ENCODE peak calls at places on chromosomes 16 and 17, in six cellular contexts. C is AG10803; U is heart right ventricle; R is T-helper 1 cell; Q is heart left ventricle; X is stimulated activated CD4-positive, alpha-beta T cell treated with anti-CD3 and anti-CD28 coated beads, Interleukin-2, amount 100 ng/mL, for 24 hours. T is an unnamed sample.

GRCh38 chr17:50060951-50061712 is 5.2 kb downstream of the ITGA3 start:
- DNase-seq in C (peak), R (no peak), X (no peak), Q (peak), U (peak), T (no peak)

GRCh38 chr17:77466140-77466539 is 325.4 kb downstream of the SEC14L1 start:
- DNase-seq in Q (peak), X (no peak), C (no peak), R (no peak), U (no peak), T (no peak)

GRCh38 chr16:68040506-68041288 is 17.6 kb downstream of the DUS2 start:
- DNase-seq in Q (peak), U (peak), C (peak), X (peak), R (peak), T (peak)

GRCh38 chr16:8795096-8795495 is 2.3 kb downstream of the TMEM186 start:
- DNase-seq in X (no peak), R (no peak), Q (no peak), U (no peak), C (no peak), T (no peak)

GRCh38 chr17:28133562-28133970 is 91.1 kb downstream of the NLK start:
- DNase-seq in Q (no peak), R (no peak), X (no peak), U (no peak), C (peak), T (no peak)

GRCh38 chr17:41322903-41323895 is 7.7 kb upstream of the KRTAP17-1 start:
- DNase-seq in X (no peak), U (no peak), C (no peak), R (no peak), Q (no peak), T (no peak)

GRCh38 chr16:75653926-75654325 is 6.4 kb downstream of the TERF2IP start:
- DNase-seq in Q (no peak), R (no peak), U (no peak), X (no peak), C (peak), T (no peak)

GRCh38 chr17:50048146-50048720 is 7.7 kb upstream of the ITGA3 start:
- DNase-seq in R (no peak), Q (no peak), C (no peak), X (no peak), U (no peak), T (no peak)

GRCh38 chr17:66654341-66654740 is 180.6 kb upstream of the CACNG5 start:
- DNase-seq in X (no peak), U (no peak), Q (no peak), C (peak), R (no peak), T (no peak)

GRCh38 chr17:336110-337021 is 16.2 kb downstream of the RPH3AL start:
- DNase-seq in C (no peak), R (no peak), U (peak), X (peak), Q (peak), T (no peak)

GRCh38 chr16:24189941-24190340 is 66.2 kb upstream of the CACNG3 start:
- DNase-seq in C (no peak), U (no peak), R (no peak), Q (no peak), X (no peak), T (no peak)

GRCh38 chr17:28718317-28718672 is 627 bp upstream of the RAB34 start:
- DNase-seq in R (no peak), Q (no peak), U (no peak), X (no peak), C (peak), T (no peak)

GRCh38 chr16:17475104-17475503 is 4.3 kb upstream of the XYLT1 start:
- DNase-seq in R (no peak), C (no peak), U (no peak), Q (no peak), X (no peak), T (no peak)

GRCh38 chr17:59878624-59879023 is 14.1 kb downstream of the TUBD1 start:
- DNase-seq in Q (no peak), U (no peak), C (no peak), X (no peak), R (no peak), T (no peak)

GRCh38 chr16:969508-970378 is 1.0 kb downstream of the LMF1 start:
- DNase-seq in X (no peak), Q (peak), U (peak), C (peak), R (no peak), T (no peak)

GRCh38 chr16:12519986-12520385 is 283.7 kb downstream of the CPPED1 start:
- DNase-seq in X (no peak), Q (peak), R (no peak), U (no peak), C (no peak), T (no peak)

GRCh38 chr16:59478806-59479205 is 744.7 kb upstream of the GOT2 start:
- DNase-seq in R (no peak), X (no peak), Q (no peak), C (peak), U (no peak), T (no peak)

GRCh38 chr17:79022507-79022991 is 1.4 kb upstream of the C1QTNF1 start:
- DNase-seq in C (no peak), U (peak), Q (peak), X (no peak), R (no peak), T (no peak)

GRCh38 chr16:73093146-73094144 is 45.5 kb upstream of the ZFHX3 start:
- DNase-seq in R (no peak), X (no peak), Q (peak), U (no peak), C (no peak), T (no peak)

GRCh38 chr16:4512473-4512872 is 26.1 kb downstream of the CDIP1 start:
- DNase-seq in Q (peak), R (no peak), U (no peak), C (no peak), X (no peak), T (no peak)

GRCh38 chr16:88350922-88351321 is 31.8 kb upstream of the ZNF469 start:
- DNase-seq in Q (no peak), X (no peak), C (no peak), R (no peak), U (no peak), T (no peak)

GRCh38 chr17:39153541-39154111 is 2.2 kb upstream of the PLXDC1 start:
- DNase-seq in C (peak), R (peak), X (peak), Q (peak), U (peak), T (peak)

GRCh38 chr16:4015275-4015990 is 100.8 kb downstream of the ADCY9 start:
- DNase-seq in X (no peak), R (no peak), Q (no peak), C (no peak), U (no peak), T (no peak)

GRCh38 chr16:5965321-5965720 is 867.7 kb upstream of the EEF2KMT start:
- DNase-seq in X (no peak), C (no peak), R (no peak), U (no peak), Q (no peak), T (peak)

GRCh38 chr17:28746611-28747045 is 2.8 kb downstream of the TRAF4 start:
- DNase-seq in R (no peak), Q (no peak), X (no peak), U (no peak), C (no peak), T (peak)

GRCh38 chr16:14436410-14436955 is 193.6 kb downstream of the PARN start:
- DNase-seq in C (no peak), X (no peak), Q (no peak), R (no peak), U (no peak), T (no peak)

GRCh38 chr17:36592316-36592710 is 634 bp downstream of the DHRS11 start:
- DNase-seq in R (no peak), C (no peak), Q (no peak), X (peak), U (peak), T (no peak)

GRCh38 chr16:4140652-4141051 is 24.4 kb upstream of the ADCY9 start:
- DNase-seq in X (no peak), U (no peak), R (no peak), Q (no peak), C (peak), T (no peak)

GRCh38 chr17:72745241-72745640 is 347.2 kb downstream of the SLC39A11 start:
- DNase-seq in C (no peak), Q (no peak), U (no peak), X (no peak), R (no peak), T (no peak)

GRCh38 chr16:63315229-63315628 is 1279.0 kb upstream of the CDH8 start:
- DNase-seq in Q (no peak), U (no peak), R (no peak), X (no peak), C (no peak), T (no peak)

GRCh38 chr17:7848665-7849184 is 6.1 kb upstream of the TMEM88 start:
- DNase-seq in R (no peak), U (no peak), Q (no peak), C (no peak), X (no peak), T (no peak)

GRCh38 chr16:265711-266110 is 10.0 kb downstream of the RGS11 start:
- DNase-seq in Q (no peak), R (no peak), X (no peak), U (no peak), C (no peak), T (no peak)

GRCh38 chr16:80824623-80825364 is 20.4 kb upstream of the CDYL2 start:
- DNase-seq in X (peak), R (no peak), Q (no peak), C (peak), U (no peak), T (peak)

GRCh38 chr16:69555437-69555836 is 10.3 kb upstream of the NFAT5 start:
- DNase-seq in Q (no peak), C (no peak), R (no peak), X (no peak), U (no peak), T (no peak)

GRCh38 chr17:22694362-22695227 is 1002.3 kb downstream of the KCNJ18 start:
- DNase-seq in X (no peak), C (no peak), Q (no peak), U (no peak), R (no peak), T (no peak)

GRCh38 chr17:82281502-82282238 is 8.2 kb upstream of the CSNK1D start:
- DNase-seq in Q (peak), R (no peak), C (no peak), X (peak), U (no peak), T (no peak)

GRCh38 chr17:72984145-72984924 is 108.2 kb downstream of the SLC39A11 start:
- DNase-seq in Q (no peak), C (peak), U (no peak), X (no peak), R (no peak), T (no peak)

T was measured in NCI-H2029 treated with DMSO at 0.1 percent for 48 hours.